ENCODE peak calls at places on chromosomes 7 and 10, in nine cellular contexts. One of them, this sample, is unnamed.

GRCh38 chr7:94395141-94396041 is 696 bp downstream of the COL1A2 start:
- DNase-seq in tibial artery: peak; percentile 79
- DNase-seq in mesendoderm: peak; percentile 94
- DNase-seq in aorta: peak; percentile 38
- DNase-seq in A549: peak; percentile 76
- DNase-seq in esophagus muscularis mucosa: no peak
- DNase-seq in IMR-90: peak; percentile 90
- DNase-seq in OCI-LY7: peak; percentile 64
- DNase-seq in cardiac muscle cell: peak; percentile 75
- DNase-seq in this sample: no peak

GRCh38 chr10:28425431-28425830 is 107.5 kb upstream of the WAC start:
- DNase-seq in aorta: no peak
- DNase-seq in mesendoderm: no peak
- DNase-seq in IMR-90: no peak
- DNase-seq in tibial artery: no peak
- DNase-seq in esophagus muscularis mucosa: no peak
- DNase-seq in cardiac muscle cell: no peak
- DNase-seq in OCI-LY7: no peak
- DNase-seq in A549: no peak
- DNase-seq in this sample: no peak

GRCh38 chr7:55441668-55442305 is 76.7 kb downstream of the LANCL2 start:
- DNase-seq in OCI-LY7: no peak
- DNase-seq in mesendoderm: no peak
- DNase-seq in aorta: no peak
- DNase-seq in A549: no peak
- DNase-seq in IMR-90: peak; percentile 85
- DNase-seq in tibial artery: no peak
- DNase-seq in esophagus muscularis mucosa: no peak
- DNase-seq in cardiac muscle cell: no peak
- DNase-seq in this sample: no peak

GRCh38 chr7:42014625-42015412 is 222.2 kb downstream of the GLI3 start:
- DNase-seq in esophagus muscularis mucosa: peak; percentile 55
- DNase-seq in tibial artery: no peak
- DNase-seq in mesendoderm: peak; percentile 83
- DNase-seq in OCI-LY7: peak; percentile 48
- DNase-seq in A549: peak; percentile 75
- DNase-seq in aorta: no peak
- DNase-seq in IMR-90: peak; percentile 54
- DNase-seq in cardiac muscle cell: no peak
- DNase-seq in this sample: peak; percentile 63

GRCh38 chr10:76509501-76509900 is 1078.1 kb downstream of the LRMDA start:
- DNase-seq in tibial artery: no peak
- DNase-seq in cardiac muscle cell: no peak
- DNase-seq in mesendoderm: peak; percentile 23
- DNase-seq in A549: no peak
- DNase-seq in esophagus muscularis mucosa: no peak
- DNase-seq in aorta: no peak
- DNase-seq in IMR-90: no peak
- DNase-seq in OCI-LY7: no peak
- DNase-seq in this sample: no peak

GRCh38 chr10:76393875-76394706 is 962.7 kb downstream of the LRMDA start:
- DNase-seq in cardiac muscle cell: no peak
- DNase-seq in A549: no peak
- DNase-seq in tibial artery: no peak
- DNase-seq in IMR-90: peak; percentile 38
- DNase-seq in aorta: no peak
- DNase-seq in mesendoderm: no peak
- DNase-seq in esophagus muscularis mucosa: no peak
- DNase-seq in OCI-LY7: no peak
- DNase-seq in this sample: no peak

GRCh38 chr10:131841131-131841661 is 59.6 kb upstream of the PPP2R2D start:
- DNase-seq in mesendoderm: no peak
- DNase-seq in aorta: peak; percentile 21
- DNase-seq in tibial artery: no peak
- DNase-seq in IMR-90: no peak
- DNase-seq in esophagus muscularis mucosa: no peak
- DNase-seq in OCI-LY7: no peak
- DNase-seq in A549: no peak
- DNase-seq in cardiac muscle cell: peak; percentile 34
- DNase-seq in this sample: no peak

GRCh38 chr7:47730135-47730534 is 148.2 kb upstream of the TNS3 start:
- DNase-seq in IMR-90: no peak
- DNase-seq in aorta: no peak
- DNase-seq in mesendoderm: no peak
- DNase-seq in OCI-LY7: no peak
- DNase-seq in tibial artery: no peak
- DNase-seq in cardiac muscle cell: no peak
- DNase-seq in esophagus muscularis mucosa: no peak
- DNase-seq in A549: no peak
- DNase-seq in this sample: no peak

GRCh38 chr10:122526892-122527291 is 33.7 kb upstream of the DMBT1 start:
- DNase-seq in aorta: no peak
- DNase-seq in tibial artery: no peak
- DNase-seq in A549: no peak
- DNase-seq in cardiac muscle cell: no peak
- DNase-seq in esophagus muscularis mucosa: no peak
- DNase-seq in OCI-LY7: no peak
- DNase-seq in IMR-90: no peak
- DNase-seq in mesendoderm: no peak
- DNase-seq in this sample: no peak

GRCh38 chr7:375901-376305 is 85.9 kb downstream of the FOXL3 start:
- DNase-seq in OCI-LY7: no peak
- DNase-seq in esophagus muscularis mucosa: no peak
- DNase-seq in mesendoderm: no peak
- DNase-seq in tibial artery: no peak
- DNase-seq in cardiac muscle cell: no peak
- DNase-seq in IMR-90: no peak
- DNase-seq in A549: no peak
- DNase-seq in aorta: peak; percentile 33
- DNase-seq in this sample: no peak

GRCh38 chr10:101032637-101033201 is 1.7 kb downstream of the SFXN3 start:
- DNase-seq in aorta: peak; percentile 85
- DNase-seq in esophagus muscularis mucosa: peak; percentile 94
- DNase-seq in mesendoderm: peak; percentile 81
- DNase-seq in cardiac muscle cell: no peak
- DNase-seq in A549: peak; percentile 65
- DNase-seq in IMR-90: peak; percentile 91
- DNase-seq in OCI-LY7: no peak
- DNase-seq in tibial artery: peak; percentile 80
- DNase-seq in this sample: no peak

DNA sequence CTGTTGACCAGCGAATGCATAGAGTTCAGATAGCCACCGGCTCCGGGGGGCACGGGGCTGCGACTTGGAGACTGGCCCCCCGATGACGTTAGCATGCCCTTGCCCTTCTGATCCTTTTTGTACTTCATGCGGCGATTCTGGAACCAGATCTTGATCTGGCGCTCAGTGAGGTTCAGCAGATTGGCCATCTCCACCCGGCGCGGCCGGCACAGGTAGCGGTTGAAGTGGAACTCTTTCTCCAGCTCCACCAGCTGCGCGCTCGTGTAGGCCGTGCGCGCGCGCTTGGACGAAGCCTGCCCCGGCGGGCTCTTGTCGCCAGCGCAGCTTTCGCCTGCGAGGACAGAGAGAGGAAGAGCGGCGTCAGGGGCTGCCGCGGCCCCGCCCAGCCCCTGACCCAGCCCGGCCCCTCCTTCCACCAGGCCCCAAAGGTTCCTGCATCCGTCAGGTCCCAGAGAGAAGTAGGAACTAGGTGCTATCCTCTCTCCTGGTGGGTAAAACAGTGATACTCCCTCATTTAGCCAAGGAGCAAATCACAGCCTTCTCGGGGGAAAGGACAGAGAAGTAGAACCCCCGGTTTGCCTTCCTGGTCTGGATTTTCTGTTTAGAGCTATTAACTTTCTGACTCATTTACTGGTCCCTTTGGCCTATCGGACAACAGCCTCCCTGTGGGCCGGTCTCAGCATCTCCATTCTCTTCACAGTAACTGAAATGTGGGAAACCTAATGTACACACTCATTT is 6.1 kb upstream of the HOXA2 start:
- DNase-seq in cardiac muscle cell: peak; percentile 39
- DNase-seq in aorta: peak; percentile 79
- DNase-seq in mesendoderm: peak; percentile 81
- DNase-seq in tibial artery: no peak
- DNase-seq in IMR-90: peak; percentile 88
- DNase-seq in A549: no peak
- DNase-seq in OCI-LY7: no peak
- DNase-seq in esophagus muscularis mucosa: no peak
- DNase-seq in this sample: no peak
- H3K4me3 ChIP-seq in cardiac muscle cell: no peak overlapping the region
- H3K4me3 ChIP-seq in aorta: peak overlapping the region; percentile 28
- H3K4me3 ChIP-seq in mesendoderm: no peak overlapping the region
- H3K4me3 ChIP-seq in tibial artery: no peak overlapping the region
- H3K4me3 ChIP-seq in IMR-90: peak overlapping the region; percentile 45
- H3K4me3 ChIP-seq in A549: no peak overlapping the region
- H3K4me3 ChIP-seq in OCI-LY7: no peak overlapping the region
- H3K4me3 ChIP-seq in esophagus muscularis mucosa: peak overlapping the region; percentile 88
- H3K4me3 ChIP-seq in this sample: no peak overlapping the region

GRCh38 chr7:18895456-18895855 is 222.0 kb downstream of the TWIST1 start:
- DNase-seq in tibial artery: no peak
- DNase-seq in cardiac muscle cell: no peak
- DNase-seq in esophagus muscularis mucosa: no peak
- DNase-seq in aorta: no peak
- DNase-seq in IMR-90: peak; percentile 88
- DNase-seq in OCI-LY7: no peak
- DNase-seq in A549: peak; percentile 2
- DNase-seq in mesendoderm: no peak
- DNase-seq in this sample: no peak

GRCh38 chr7:18894155-18894554 is 223.3 kb downstream of the TWIST1 start:
- DNase-seq in A549: no peak
- DNase-seq in mesendoderm: peak; percentile 39
- DNase-seq in IMR-90: no peak
- DNase-seq in OCI-LY7: no peak
- DNase-seq in aorta: no peak
- DNase-seq in esophagus muscularis mucosa: no peak
- DNase-seq in tibial artery: no peak
- DNase-seq in cardiac muscle cell: peak; percentile 7
- DNase-seq in this sample: no peak

GRCh38 chr7:18893156-18893555 is 224.3 kb downstream of the TWIST1 start:
- DNase-seq in OCI-LY7: no peak
- DNase-seq in A549: no peak
- DNase-seq in aorta: no peak
- DNase-seq in IMR-90: no peak
- DNase-seq in mesendoderm: no peak
- DNase-seq in cardiac muscle cell: no peak
- DNase-seq in esophagus muscularis mucosa: no peak
- DNase-seq in tibial artery: no peak
- DNase-seq in this sample: no peak

GRCh38 chr7:18900236-18900635 is 217.2 kb downstream of the TWIST1 start:
- DNase-seq in A549: no peak
- DNase-seq in aorta: no peak
- DNase-seq in IMR-90: no peak
- DNase-seq in tibial artery: no peak
- DNase-seq in cardiac muscle cell: no peak
- DNase-seq in esophagus muscularis mucosa: no peak
- DNase-seq in mesendoderm: no peak
- DNase-seq in OCI-LY7: no peak
- DNase-seq in this sample: no peak

DNA sequence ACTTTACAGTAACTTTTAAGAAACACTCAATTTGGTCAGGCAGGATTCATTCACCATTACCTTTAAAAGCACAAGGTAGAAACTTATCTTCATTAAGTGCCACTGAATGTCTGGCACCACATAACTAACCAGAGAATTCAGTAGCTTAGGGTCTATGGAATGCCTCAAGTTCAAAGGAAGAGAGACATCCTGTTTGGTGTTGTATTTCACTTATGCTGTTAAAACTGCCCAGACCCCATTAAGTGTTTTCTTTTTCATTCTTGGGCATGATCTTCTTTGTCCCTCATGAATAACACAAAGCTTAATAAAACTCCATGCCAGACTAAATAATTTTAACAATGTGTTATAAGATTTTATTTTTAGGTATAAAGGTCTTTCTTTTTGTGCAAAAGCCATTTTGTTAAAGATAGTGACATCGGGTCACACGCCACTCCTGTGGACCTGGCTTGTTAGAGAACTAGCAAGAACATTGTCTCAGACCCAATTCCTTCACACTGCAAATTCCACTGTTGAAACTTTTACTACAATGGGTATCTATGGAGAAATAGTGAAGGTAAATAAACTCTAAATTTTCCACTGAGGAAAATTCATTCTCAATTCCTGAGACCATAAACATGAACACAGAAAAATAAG is 221.0 kb downstream of the TWIST1 start:
- DNase-seq in esophagus muscularis mucosa: no peak
- DNase-seq in OCI-LY7: no peak
- DNase-seq in tibial artery: no peak
- DNase-seq in aorta: no peak
- DNase-seq in A549: no peak
- DNase-seq in IMR-90: peak; percentile 13
- DNase-seq in cardiac muscle cell: peak; percentile 51
- DNase-seq in mesendoderm: peak; percentile 87
- DNase-seq in this sample: no peak
- H3K27ac ChIP-seq in esophagus muscularis mucosa: no peak overlapping the region
- H3K27ac ChIP-seq in OCI-LY7: no peak overlapping the region
- H3K27ac ChIP-seq in tibial artery: no peak overlapping the region
- H3K27ac ChIP-seq in aorta: no peak overlapping the region
- H3K27ac ChIP-seq in A549: no peak overlapping the region
- H3K27ac ChIP-seq in IMR-90: no peak overlapping the region
- H3K27ac ChIP-seq in cardiac muscle cell: no peak overlapping the region
- H3K27ac ChIP-seq in mesendoderm: no peak overlapping the region
- H3K27ac ChIP-seq in this sample: no peak overlapping the region

GRCh38 chr10:59833810-59834209 is 72.5 kb downstream of the CCDC6 start:
- DNase-seq in aorta: no peak
- DNase-seq in mesendoderm: no peak
- DNase-seq in IMR-90: no peak
- DNase-seq in A549: no peak
- DNase-seq in OCI-LY7: peak; percentile 70
- DNase-seq in cardiac muscle cell: no peak
- DNase-seq in tibial artery: no peak
- DNase-seq in esophagus muscularis mucosa: no peak
- DNase-seq in this sample: no peak
- H3K4me3 ChIP-seq in aorta: no peak overlapping the region
- H3K4me3 ChIP-seq in mesendoderm: no peak overlapping the region
- H3K4me3 ChIP-seq in IMR-90: no peak overlapping the region
- H3K4me3 ChIP-seq in A549: no peak overlapping the region
- H3K4me3 ChIP-seq in OCI-LY7: peak overlapping the region; percentile 53
- H3K4me3 ChIP-seq in cardiac muscle cell: no peak overlapping the region
- H3K4me3 ChIP-seq in tibial artery: no peak overlapping the region
- H3K4me3 ChIP-seq in esophagus muscularis mucosa: no peak overlapping the region
- H3K4me3 ChIP-seq in this sample: no peak overlapping the region

DNA sequence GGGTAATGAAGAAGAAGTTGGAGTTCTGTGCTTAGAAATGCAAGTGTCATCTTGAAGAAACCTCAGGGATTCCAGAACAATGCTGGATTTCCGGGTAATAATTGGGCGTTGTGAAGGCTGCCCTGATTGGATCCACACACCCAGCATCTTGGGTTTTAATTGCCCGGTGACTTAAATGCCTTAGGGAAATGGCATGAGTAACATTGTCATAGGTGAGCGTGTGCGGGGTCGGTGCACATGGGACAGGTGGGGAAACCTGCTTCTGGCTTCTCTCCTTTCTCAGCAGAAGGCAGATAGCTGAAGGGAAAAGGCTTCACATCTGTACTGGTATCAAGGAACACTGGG is 15.2 kb upstream of the CAMK1D start:
- DNase-seq in cardiac muscle cell: no peak
- DNase-seq in esophagus muscularis mucosa: no peak
- DNase-seq in mesendoderm: no peak
- DNase-seq in tibial artery: no peak
- DNase-seq in A549: no peak
- DNase-seq in aorta: no peak
- DNase-seq in IMR-90: no peak
- DNase-seq in OCI-LY7: no peak
- DNase-seq in this sample: no peak
- H3K27ac ChIP-seq in cardiac muscle cell: no peak overlapping the region
- H3K27ac ChIP-seq in esophagus muscularis mucosa: peak overlapping the region; percentile 77
- H3K27ac ChIP-seq in mesendoderm: no peak overlapping the region
- H3K27ac ChIP-seq in tibial artery: peak overlapping the region; percentile 79
- H3K27ac ChIP-seq in A549: peak overlapping the region; percentile 93
- H3K27ac ChIP-seq in aorta: peak overlapping the region; percentile 92
- H3K27ac ChIP-seq in IMR-90: peak overlapping the region; percentile 36
- H3K27ac ChIP-seq in OCI-LY7: no peak overlapping the region
- H3K27ac ChIP-seq in this sample: no peak overlapping the region